ENCODE peak calls at places on chromosomes 5 and 9, in nine cellular contexts. R, S, U, L, Y, X, V, D and N are unnamed samples.

GRCh38 chr9:130981002-130981760 is 27.8 kb upstream of the LAMC3 start:
- DNase-seq in R (no peak), S (no peak), U (no peak), L (no peak), Y (no peak), X (no peak), V (no peak), D (no peak), N (no peak)

GRCh38 chr5:106311230-106311629 is 1359.5 kb downstream of the EFNA5 start:
- DNase-seq in R (no peak), S (no peak), U (no peak), L (no peak), Y (peak; percentile 39), X (no peak), V (peak; percentile 64), D (no peak), N (no peak)

GRCh38 chr5:124310453-124310852 is 436.0 kb downstream of the ZNF608 start:
- DNase-seq in R (no peak), S (no peak), U (no peak), L (peak; percentile 64), Y (no peak), X (no peak), V (no peak), D (no peak), N (no peak)

GRCh38 chr9:96514108-96514824 is 64.3 kb downstream of the HABP4 start:
- DNase-seq in R (no peak), S (no peak), U (no peak), L (no peak), Y (no peak), X (no peak), V (peak; percentile 75), D (no peak), N (no peak)

GRCh38 chr9:35338561-35339274 is 151.2 kb upstream of the RUSC2 start:
- DNase-seq in R (no peak), S (no peak), U (no peak), L (no peak), Y (no peak), X (no peak), V (no peak), D (no peak), N (no peak)

GRCh38 chr9:116323571-116323970 is 170.0 kb downstream of the PAPPA start:
- DNase-seq in R (no peak), S (no peak), U (no peak), L (no peak), Y (no peak), X (no peak), V (no peak), D (no peak), N (no peak)

GRCh38 chr5:150302301-150303069 is at the start of gene ARSI:
- DNase-seq in R (peak; percentile 69), S (peak; percentile 53), U (no peak), L (no peak), Y (no peak), X (no peak), V (peak; percentile 50), D (no peak), N (no peak)

GRCh38 chr5:150181035-150181434 is 8.8 kb upstream of the SLC6A7 start:
- DNase-seq in R (no peak), S (no peak), U (no peak), L (no peak), Y (no peak), X (no peak), V (peak; percentile 50), D (no peak), N (no peak)

GRCh38 chr9:114031037-114031436 is 47.1 kb downstream of the AMBP start:
- DNase-seq in R (no peak), S (no peak), U (no peak), L (no peak), Y (no peak), X (no peak), V (no peak), D (no peak), N (no peak)